ENCODE peak calls at places on chromosome X, in five cellular contexts. P is stimulated activated CD8-positive, alpha-beta memory T cell treated with anti-CD3 and anti-CD28 coated beads, Interleukin-4, amount 100 ng/mL, for 24 hours; D is fibroblast of lung; T is AG04449; Z is GM10248. X is an unnamed sample.

GRCh38 chrX:19647731-19648588 is 132.7 kb upstream of the MAP3K15 start:
- DNase-seq in P (no peak), D (no peak), T (no peak), Z (no peak), X (no peak)

GRCh38 chrX:129958814-129959492 is 23.5 kb upstream of the BCORL1 start:
- DNase-seq in P (no peak), D (peak), T (no peak), Z (no peak), X (no peak)

GRCh38 chrX:12245650-12246645 is 107.7 kb downstream of the FRMPD4 start:
- DNase-seq in P (no peak), D (peak), T (peak), Z (no peak), X (no peak)

GRCh38 chrX:11064851-11065600 is 46.1 kb upstream of the HCCS start:
- DNase-seq in P (no peak), D (peak), T (peak), Z (no peak), X (peak)

GRCh38 chrX:19956923-19957322 is 33.9 kb downstream of the BCLAF3 start:
- DNase-seq in P (no peak), D (no peak), T (no peak), Z (no peak), X (no peak)

GRCh38 chrX:46627044-46627443 is 53.5 kb downstream of the CHST7 start:
- DNase-seq in P (no peak), D (no peak), T (no peak), Z (no peak), X (no peak)

GRCh38 chrX:4909245-4909830 is 1195.9 kb upstream of the PRKX start:
- DNase-seq in P (no peak), D (no peak), T (no peak), Z (no peak), X (no peak)

GRCh38 chrX:115642895-115643530 is 82.0 kb downstream of the PLS3 start:
- DNase-seq in P (no peak), D (peak), T (no peak), Z (peak), X (no peak)

GRCh38 chrX:7062276-7062675 is 85.2 kb upstream of the STS start:
- DNase-seq in P (no peak), D (peak), T (no peak), Z (no peak), X (peak)

GRCh38 chrX:38879631-38880220 is 78.5 kb downstream of the MID1IP1 start:
- DNase-seq in P (no peak), D (no peak), T (no peak), Z (peak), X (peak)

GRCh38 chrX:19245711-19246269 is 97.9 kb upstream of the PDHA1 start:
- DNase-seq in P (no peak), D (peak), T (no peak), Z (no peak), X (no peak)

GRCh38 chrX:69065451-69065850 is 99.8 kb downstream of the PJA1 start:
- DNase-seq in P (no peak), D (no peak), T (no peak), Z (no peak), X (no peak)

GRCh38 chrX:34875204-34875603 is 67.4 kb upstream of the FAM47B start:
- DNase-seq in P (no peak), D (peak), T (no peak), Z (no peak), X (peak)

GRCh38 chrX:142204522-142205433 is at the start of gene MAGEC2:
- DNase-seq in P (no peak), D (no peak), T (no peak), Z (no peak), X (no peak)

GRCh38 chrX:17844236-17844635 is 16.9 kb downstream of the RAI2 start:
- DNase-seq in P (no peak), D (no peak), T (no peak), Z (no peak), X (no peak)

GRCh38 chrX:24055043-24055356 is 244 bp downstream of the EIF2S3 start:
- DNase-seq in P (no peak), D (no peak), T (no peak), Z (no peak), X (no peak)

GRCh38 chrX:3713937-3714434 is 537 bp upstream of the PRKX start:
- DNase-seq in P (no peak), D (no peak), T (no peak), Z (no peak), X (no peak)

GRCh38 chrX:5823861-5824260 is 404.8 kb downstream of the NLGN4X start:
- DNase-seq in P (no peak), D (no peak), T (no peak), Z (no peak), X (no peak)

GRCh38 chrX:51860679-51861078 is 32.7 kb upstream of the MAGED1 start:
- DNase-seq in P (no peak), D (peak), T (no peak), Z (peak), X (peak)

GRCh38 chrX:152843852-152844251 is 13.0 kb downstream of the NSDHL start:
- DNase-seq in P (no peak), D (no peak), T (no peak), Z (no peak), X (no peak)

GRCh38 chrX:130772313-130773140 is 130.5 kb downstream of the ENOX2 start:
- DNase-seq in P (no peak), D (peak), T (peak), Z (no peak), X (peak)

GRCh38 chrX:155094468-155095061 is 23.3 kb downstream of the BRCC3 start:
- DNase-seq in P (no peak), D (peak), T (no peak), Z (no peak), X (no peak)

GRCh38 chrX:138710311-138710791 is 1.2 kb downstream of the FGF13 start:
- DNase-seq in P (no peak), D (no peak), T (no peak), Z (no peak), X (no peak)

GRCh38 chrX:26925088-26925487 is 538.1 kb downstream of the PPP4R3C start:
- DNase-seq in P (no peak), D (no peak), T (no peak), Z (no peak), X (no peak)

GRCh38 chrX:151982217-151982616 is 7.7 kb upstream of the GABRE start:
- DNase-seq in P (no peak), D (peak), T (peak), Z (no peak), X (peak)

GRCh38 chrX:39915081-39915480 is 182.7 kb downstream of the BCOR start:
- DNase-seq in P (no peak), D (no peak), T (no peak), Z (no peak), X (no peak)

GRCh38 chrX:13094780-13095425 is 50.5 kb upstream of the FAM9C start:
- DNase-seq in P (no peak), D (peak), T (no peak), Z (no peak), X (peak)

GRCh38 chrX:150362599-150363481 is at the start of gene MAMLD1:
- DNase-seq in P (peak), D (peak), T (no peak), Z (no peak), X (peak)

GRCh38 chrX:127187095-127187494 is 367.6 kb downstream of the PRR32 start:
- DNase-seq in P (no peak), D (no peak), T (no peak), Z (no peak), X (no peak)

GRCh38 chrX:152733261-152733975 is at the start of the genes CSAG1 and MAGEA12:
- DNase-seq in P (no peak), D (no peak), T (no peak), Z (no peak), X (no peak)

GRCh38 chrX:112513154-112513553 is 166.6 kb downstream of the LHFPL1 start:
- DNase-seq in P (no peak), D (no peak), T (peak), Z (no peak), X (no peak)

GRCh38 chrX:30615229-30615628 is 37.7 kb upstream of the TASL start:
- DNase-seq in P (no peak), D (peak), T (no peak), Z (no peak), X (peak)

GRCh38 chrX:35115205-35115604 is 172.6 kb downstream of the FAM47B start:
- DNase-seq in P (no peak), D (peak), T (peak), Z (no peak), X (no peak)

GRCh38 chrX:153829799-153830631 is at the start of gene PDZD4:
- DNase-seq in P (no peak), D (no peak), T (no peak), Z (peak), X (no peak)

GRCh38 chrX:149648932-149649331 is 17.3 kb upstream of the TMEM185A start:
- DNase-seq in P (no peak), D (no peak), T (no peak), Z (peak), X (no peak)

GRCh38 chrX:108018659-108019381 is 26.0 kb upstream of the VSIG1 start:
- DNase-seq in P (no peak), D (no peak), T (no peak), Z (no peak), X (no peak)

GRCh38 chrX:47992093-47992375 is 11.8 kb downstream of the ZNF182 start:
- DNase-seq in P (no peak), D (no peak), T (no peak), Z (no peak), X (no peak)

GRCh38 chrX:19072372-19072771 is 49.9 kb downstream of the ADGRG2 start:
- DNase-seq in P (no peak), D (no peak), T (no peak), Z (no peak), X (no peak)

GRCh38 chrX:15418041-15418706 is 34.0 kb upstream of the VEGFD start:
- DNase-seq in P (no peak), D (peak), T (peak), Z (no peak), X (no peak)

GRCh38 chrX:19761554-19762295 is 125.7 kb downstream of the SH3KBP1 start:
- DNase-seq in P (no peak), D (no peak), T (no peak), Z (no peak), X (no peak)